ENCODE peak calls at places on chromosomes 5 and 9, in nine cellular contexts. One of them, this sample, is unnamed.

GRCh38 chr9:129383415-129384088 is 205.5 kb upstream of the IER5L start:
- DNase-seq in substantia nigra: no peak
- DNase-seq in activated B cell treated with CpG ODN at 0.5 μM for 24 hours: peak
- DNase-seq in HT1080: no peak
- DNase-seq in fibroblast of pulmonary artery: peak
- DNase-seq in stimulated activated CD8-positive, alpha-beta memory T cell treated with anti-CD3 and anti-CD28 coated beads, Interleukin-7, amount 100 ng/mL, for 1 hour: peak
- DNase-seq in H7: peak
- DNase-seq in GM23248: peak
- DNase-seq in left colon: peak
- DNase-seq in this sample: peak

GRCh38 chr5:119470851-119471451 is 18.7 kb downstream of the HSD17B4 start:
- DNase-seq in substantia nigra: no peak
- DNase-seq in activated B cell treated with CpG ODN at 0.5 μM for 24 hours: no peak
- DNase-seq in HT1080: peak
- DNase-seq in fibroblast of pulmonary artery: peak
- DNase-seq in stimulated activated CD8-positive, alpha-beta memory T cell treated with anti-CD3 and anti-CD28 coated beads, Interleukin-7, amount 100 ng/mL, for 1 hour: no peak
- DNase-seq in H7: no peak
- DNase-seq in GM23248: peak
- DNase-seq in left colon: no peak
- DNase-seq in this sample: no peak

GRCh38 chr5:168291281-168291960 is at the start of gene WWC1:
- DNase-seq in substantia nigra: no peak
- DNase-seq in activated B cell treated with CpG ODN at 0.5 μM for 24 hours: peak
- DNase-seq in HT1080: peak
- DNase-seq in fibroblast of pulmonary artery: no peak
- DNase-seq in stimulated activated CD8-positive, alpha-beta memory T cell treated with anti-CD3 and anti-CD28 coated beads, Interleukin-7, amount 100 ng/mL, for 1 hour: no peak
- DNase-seq in H7: peak
- DNase-seq in GM23248: peak
- DNase-seq in left colon: peak
- DNase-seq in this sample: peak

GRCh38 chr5:7759257-7759871 is 91.6 kb downstream of the CFAP90 start:
- DNase-seq in substantia nigra: no peak
- DNase-seq in activated B cell treated with CpG ODN at 0.5 μM for 24 hours: no peak
- DNase-seq in HT1080: no peak
- DNase-seq in fibroblast of pulmonary artery: no peak
- DNase-seq in stimulated activated CD8-positive, alpha-beta memory T cell treated with anti-CD3 and anti-CD28 coated beads, Interleukin-7, amount 100 ng/mL, for 1 hour: no peak
- DNase-seq in H7: no peak
- DNase-seq in GM23248: peak
- DNase-seq in left colon: no peak
- DNase-seq in this sample: no peak

GRCh38 chr9:22052376-22052945 is 43.4 kb upstream of the CDKN2B start:
- DNase-seq in substantia nigra: no peak
- DNase-seq in activated B cell treated with CpG ODN at 0.5 μM for 24 hours: no peak
- DNase-seq in HT1080: no peak
- DNase-seq in fibroblast of pulmonary artery: peak
- DNase-seq in stimulated activated CD8-positive, alpha-beta memory T cell treated with anti-CD3 and anti-CD28 coated beads, Interleukin-7, amount 100 ng/mL, for 1 hour: no peak
- DNase-seq in H7: no peak
- DNase-seq in GM23248: peak
- DNase-seq in left colon: no peak
- DNase-seq in this sample: no peak

GRCh38 chr9:104094534-104095020 is 468 bp downstream of the SMC2 start:
- DNase-seq in substantia nigra: no peak
- DNase-seq in activated B cell treated with CpG ODN at 0.5 μM for 24 hours: no peak
- DNase-seq in HT1080: peak
- DNase-seq in fibroblast of pulmonary artery: no peak
- DNase-seq in stimulated activated CD8-positive, alpha-beta memory T cell treated with anti-CD3 and anti-CD28 coated beads, Interleukin-7, amount 100 ng/mL, for 1 hour: no peak
- DNase-seq in H7: no peak
- DNase-seq in GM23248: peak
- DNase-seq in left colon: no peak
- DNase-seq in this sample: no peak

GRCh38 chr5:72248352-72249032 is 71.5 kb downstream of the MRPS27 start:
- DNase-seq in substantia nigra: no peak
- DNase-seq in activated B cell treated with CpG ODN at 0.5 μM for 24 hours: no peak
- DNase-seq in HT1080: peak
- DNase-seq in fibroblast of pulmonary artery: peak
- DNase-seq in stimulated activated CD8-positive, alpha-beta memory T cell treated with anti-CD3 and anti-CD28 coated beads, Interleukin-7, amount 100 ng/mL, for 1 hour: no peak
- DNase-seq in H7: peak
- DNase-seq in GM23248: peak
- DNase-seq in left colon: peak
- DNase-seq in this sample: no peak

GRCh38 chr5:126594676-126595485 is at the start of gene ALDH7A1:
- DNase-seq in substantia nigra: peak
- DNase-seq in activated B cell treated with CpG ODN at 0.5 μM for 24 hours: peak
- DNase-seq in HT1080: peak
- DNase-seq in fibroblast of pulmonary artery: peak
- DNase-seq in stimulated activated CD8-positive, alpha-beta memory T cell treated with anti-CD3 and anti-CD28 coated beads, Interleukin-7, amount 100 ng/mL, for 1 hour: no peak
- DNase-seq in H7: peak
- DNase-seq in GM23248: peak
- DNase-seq in left colon: peak
- DNase-seq in this sample: peak

GRCh38 chr5:41670854-41671791 is 160.7 kb upstream of the PLCXD3 start:
- DNase-seq in substantia nigra: no peak
- DNase-seq in activated B cell treated with CpG ODN at 0.5 μM for 24 hours: no peak
- DNase-seq in HT1080: no peak
- DNase-seq in fibroblast of pulmonary artery: no peak
- DNase-seq in stimulated activated CD8-positive, alpha-beta memory T cell treated with anti-CD3 and anti-CD28 coated beads, Interleukin-7, amount 100 ng/mL, for 1 hour: no peak
- DNase-seq in H7: no peak
- DNase-seq in GM23248: no peak
- DNase-seq in left colon: no peak
- DNase-seq in this sample: no peak

GRCh38 chr5:69326365-69326764 is 6.2 kb downstream of the CCDC125 start:
- DNase-seq in substantia nigra: no peak
- DNase-seq in activated B cell treated with CpG ODN at 0.5 μM for 24 hours: no peak
- DNase-seq in HT1080: no peak
- DNase-seq in fibroblast of pulmonary artery: no peak
- DNase-seq in stimulated activated CD8-positive, alpha-beta memory T cell treated with anti-CD3 and anti-CD28 coated beads, Interleukin-7, amount 100 ng/mL, for 1 hour: no peak
- DNase-seq in H7: no peak
- DNase-seq in GM23248: no peak
- DNase-seq in left colon: no peak
- DNase-seq in this sample: no peak

GRCh38 chr9:99368341-99369326 is 146.6 kb downstream of the SEC61B start:
- DNase-seq in substantia nigra: no peak
- DNase-seq in activated B cell treated with CpG ODN at 0.5 μM for 24 hours: peak
- DNase-seq in HT1080: peak
- DNase-seq in fibroblast of pulmonary artery: peak
- DNase-seq in stimulated activated CD8-positive, alpha-beta memory T cell treated with anti-CD3 and anti-CD28 coated beads, Interleukin-7, amount 100 ng/mL, for 1 hour: no peak
- DNase-seq in H7: peak
- DNase-seq in GM23248: peak
- DNase-seq in left colon: peak
- DNase-seq in this sample: no peak

GRCh38 chr9:96255698-96256097 is 46.3 kb downstream of the HSD17B3 start:
- DNase-seq in substantia nigra: no peak
- DNase-seq in activated B cell treated with CpG ODN at 0.5 μM for 24 hours: no peak
- DNase-seq in HT1080: no peak
- DNase-seq in fibroblast of pulmonary artery: no peak
- DNase-seq in stimulated activated CD8-positive, alpha-beta memory T cell treated with anti-CD3 and anti-CD28 coated beads, Interleukin-7, amount 100 ng/mL, for 1 hour: no peak
- DNase-seq in H7: no peak
- DNase-seq in GM23248: no peak
- DNase-seq in left colon: no peak
- DNase-seq in this sample: no peak

GRCh38 chr5:57724836-57725235 is 242.2 kb upstream of the ACTBL2 start:
- DNase-seq in substantia nigra: no peak
- DNase-seq in activated B cell treated with CpG ODN at 0.5 μM for 24 hours: no peak
- DNase-seq in HT1080: peak
- DNase-seq in fibroblast of pulmonary artery: no peak
- DNase-seq in stimulated activated CD8-positive, alpha-beta memory T cell treated with anti-CD3 and anti-CD28 coated beads, Interleukin-7, amount 100 ng/mL, for 1 hour: no peak
- DNase-seq in H7: no peak
- DNase-seq in GM23248: peak
- DNase-seq in left colon: no peak
- DNase-seq in this sample: no peak

GRCh38 chr5:78718827-78719226 is 70.3 kb upstream of the LHFPL2 start:
- DNase-seq in substantia nigra: no peak
- DNase-seq in activated B cell treated with CpG ODN at 0.5 μM for 24 hours: no peak
- DNase-seq in HT1080: no peak
- DNase-seq in fibroblast of pulmonary artery: no peak
- DNase-seq in stimulated activated CD8-positive, alpha-beta memory T cell treated with anti-CD3 and anti-CD28 coated beads, Interleukin-7, amount 100 ng/mL, for 1 hour: no peak
- DNase-seq in H7: no peak
- DNase-seq in GM23248: no peak
- DNase-seq in left colon: no peak
- DNase-seq in this sample: no peak

GRCh38 chr9:138008081-138008841 is 130.7 kb downstream of the CACNA1B start:
- DNase-seq in substantia nigra: no peak
- DNase-seq in activated B cell treated with CpG ODN at 0.5 μM for 24 hours: peak
- DNase-seq in HT1080: peak
- DNase-seq in fibroblast of pulmonary artery: no peak
- DNase-seq in stimulated activated CD8-positive, alpha-beta memory T cell treated with anti-CD3 and anti-CD28 coated beads, Interleukin-7, amount 100 ng/mL, for 1 hour: no peak
- DNase-seq in H7: no peak
- DNase-seq in GM23248: no peak
- DNase-seq in left colon: no peak
- DNase-seq in this sample: no peak

GRCh38 chr5:143006511-143006910 is 236.3 kb downstream of the ARHGAP26 start:
- DNase-seq in substantia nigra: no peak
- DNase-seq in activated B cell treated with CpG ODN at 0.5 μM for 24 hours: no peak
- DNase-seq in HT1080: no peak
- DNase-seq in fibroblast of pulmonary artery: no peak
- DNase-seq in stimulated activated CD8-positive, alpha-beta memory T cell treated with anti-CD3 and anti-CD28 coated beads, Interleukin-7, amount 100 ng/mL, for 1 hour: no peak
- DNase-seq in H7: no peak
- DNase-seq in GM23248: peak
- DNase-seq in left colon: no peak
- DNase-seq in this sample: no peak